ENCODE peak calls at places on chromosomes 7 and 10, in four cellular contexts. N, T, R and L are unnamed samples.

GRCh38 chr7:121530251-121531174 is 134.4 kb upstream of the FAM3C start:
- DNase-seq in N (no peak), T (peak; percentile 99), R (peak; percentile 37), L (peak; percentile 80)

GRCh38 chr7:16921644-16922257 is 40.0 kb upstream of the AGR3 start:
- DNase-seq in N (no peak), T (no peak), R (peak; percentile 28), L (peak; percentile 80)

GRCh38 chr10:33612116-33612515 is 277.6 kb upstream of the NRP1 start:
- DNase-seq in N (no peak), T (peak; percentile 20), R (no peak), L (no peak)

GRCh38 chr7:137760111-137760510 is 86.7 kb downstream of the DGKI start:
- DNase-seq in N (no peak), T (no peak), R (peak; percentile 14), L (no peak)

GRCh38 chr10:14742815-14743214 is 31.9 kb downstream of the FAM107B start:
- DNase-seq in N (no peak), T (no peak), R (no peak), L (no peak)

GRCh38 chr7:151808296-151809155 is 68.4 kb downstream of the PRKAG2 start:
- DNase-seq in N (peak; percentile 48), T (no peak), R (peak; percentile 76), L (peak; percentile 62)

GRCh38 chr7:148747274-148747673 is 48.6 kb downstream of the CUL1 start:
- DNase-seq in N (no peak), T (no peak), R (peak; percentile 57), L (peak; percentile 42)

GRCh38 chr7:51316666-51317581 is at the start of gene COBL:
- DNase-seq in N (peak; percentile 66), T (no peak), R (peak; percentile 86), L (peak; percentile 64)

GRCh38 chr10:1268856-1269255 is 212.7 kb downstream of the WDR37 start:
- DNase-seq in N (no peak), T (no peak), R (peak; percentile 33), L (no peak)

GRCh38 chr10:121668336-121669009 is 70.2 kb upstream of the FGFR2 start:
- DNase-seq in N (peak; percentile 58), T (no peak), R (peak; percentile 32), L (no peak)

GRCh38 chr7:20588678-20589077 is 26.8 kb upstream of the ABCB5 start:
- DNase-seq in N (no peak), T (no peak), R (no peak), L (no peak)

GRCh38 chr7:52311886-52312285 is 723.5 kb upstream of the POM121L12 start:
- DNase-seq in N (no peak), T (no peak), R (peak; percentile 9), L (no peak)

GRCh38 chr7:96244244-96244991 is 77.5 kb downstream of the SLC25A13 start:
- DNase-seq in N (no peak), T (no peak), R (no peak), L (no peak)

GRCh38 chr7:106717254-106717996 is 56.5 kb upstream of the CCDC71L start:
- DNase-seq in N (no peak), T (no peak), R (no peak), L (no peak)

GRCh38 chr7:29190349-29191045 is 4.1 kb upstream of the CHN2 start:
- DNase-seq in N (no peak), T (no peak), R (peak; percentile 27), L (no peak)

GRCh38 chr7:55343860-55344606 is 21.1 kb upstream of the LANCL2 start:
- DNase-seq in N (no peak), T (no peak), R (no peak), L (no peak)
- TF ChIP-seq CTCF in N (no peak), T (no peak), R (no peak), L (no peak)

GRCh38 chr10:124792998-124793352 is 1.3 kb upstream of the EEF1AKMT2 start:
- DNase-seq in N (no peak), T (no peak), R (no peak), L (no peak)

DNA sequence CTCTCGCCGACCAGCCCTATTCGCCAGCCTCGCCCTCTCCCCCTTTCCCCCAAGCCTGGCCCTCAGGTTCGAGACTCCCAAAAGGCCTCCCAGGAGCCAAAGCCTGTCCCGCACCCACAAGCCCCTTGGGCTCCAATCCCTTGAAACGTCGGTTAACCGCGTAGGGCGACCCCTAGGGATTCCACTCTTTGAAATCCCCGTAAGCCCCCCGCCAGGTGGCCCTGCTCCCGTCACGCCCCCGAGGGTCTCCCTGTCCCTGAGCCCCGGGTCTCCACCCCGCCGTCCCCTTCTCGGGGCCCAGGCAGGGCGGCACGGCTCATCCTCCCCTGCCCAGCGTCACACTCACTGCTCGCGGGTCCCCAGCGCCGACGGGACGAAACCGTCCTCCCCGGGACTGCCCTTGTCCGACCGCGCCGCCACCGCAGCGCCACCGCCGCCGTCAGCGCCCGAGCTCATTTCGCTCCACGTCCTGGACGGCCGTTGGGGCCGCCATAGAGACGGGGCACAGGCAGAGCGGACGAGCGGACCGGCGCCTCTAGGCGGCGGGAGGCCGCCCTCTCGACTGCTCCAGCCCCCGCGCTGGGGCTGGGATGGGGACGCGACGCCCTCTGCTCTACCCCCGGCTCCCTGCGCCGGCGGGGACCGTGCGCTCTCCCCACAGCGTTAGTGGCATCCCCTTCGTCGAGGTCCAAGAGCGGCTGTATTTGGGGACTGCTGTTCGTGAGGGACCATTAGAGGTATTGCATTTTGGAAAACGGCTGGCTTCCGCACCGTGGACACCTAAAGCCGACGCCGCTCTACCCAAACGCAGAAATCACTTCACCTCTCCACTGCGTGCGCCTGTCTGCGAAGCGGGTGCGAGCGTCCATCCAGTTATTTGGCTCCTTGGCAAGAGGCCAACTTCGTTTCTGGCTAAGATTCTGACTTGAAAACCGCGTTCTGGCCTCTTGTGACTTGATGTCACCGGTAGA is at the start of gene EEF1AKMT2:
- DNase-seq in N (peak; percentile 91), T (peak; percentile 73), R (peak; percentile 94), L (peak; percentile 85)
- TF ChIP-seq CTCF in N (peak; percentile 59), T (no peak), R (peak; percentile 31), L (no peak)

GRCh38 chr10:91552706-91553105 is 80.2 kb downstream of the PPP1R3C start:
- DNase-seq in N (no peak), T (no peak), R (peak; percentile 23), L (no peak)
- TF ChIP-seq CTCF in N (peak; percentile 22), T (peak; percentile 74), R (peak; percentile 47), L (no peak)

GRCh38 chr7:76201732-76202665 is at the start of gene SRRM3:
- DNase-seq in N (peak; percentile 85), T (peak; percentile 22), R (peak; percentile 92), L (peak; percentile 81)
- TF ChIP-seq CTCF in N (peak; percentile 56), T (peak; percentile 56), R (peak; percentile 68), L (peak; percentile 36)